ENCODE peak calls at places on chromosome 3, in five cellular contexts. E, C, I, O and W are unnamed samples.

GRCh38 chr3:124995460-124995994 is 60.3 kb downstream of the HEG1 start:
- DNase-seq in E (peak), C (peak), I (peak), O (peak), W (no peak)

GRCh38 chr3:31762888-31763351 is 218.1 kb downstream of the OSBPL10 start:
- DNase-seq in E (no peak), C (no peak), I (no peak), O (no peak), W (no peak)

GRCh38 chr3:21463319-21463718 is 287.7 kb downstream of the ZNF385D start:
- DNase-seq in E (no peak), C (no peak), I (no peak), O (no peak), W (no peak)

GRCh38 chr3:157130138-157130880 is 29.6 kb downstream of the CCNL1 start:
- DNase-seq in E (no peak), C (peak), I (peak), O (peak), W (no peak)

GRCh38 chr3:39192490-39193092 is at the start of gene XIRP1:
- DNase-seq in E (no peak), C (no peak), I (no peak), O (no peak), W (no peak)

GRCh38 chr3:45943207-45943846 is at the start of gene CXCR6:
- DNase-seq in E (no peak), C (no peak), I (no peak), O (no peak), W (no peak)

GRCh38 chr3:55801676-55802075 is 314.6 kb upstream of the WNT5A start:
- DNase-seq in E (no peak), C (no peak), I (no peak), O (no peak), W (no peak)

GRCh38 chr3:72346526-72346926 is 501.7 kb downstream of the SHQ1 start:
- DNase-seq in E (no peak), C (peak), I (no peak), O (no peak), W (peak)

GRCh38 chr3:194481103-194481502 is 5.7 kb downstream of the ATP13A3 start:
- DNase-seq in E (no peak), C (no peak), I (no peak), O (no peak), W (no peak)